ENCODE peak calls at places on chromosomes 16 and 17, in five cellular contexts. V, U, P, C and T are unnamed samples.

GRCh38 chr16:30774367-30775130 is 12.4 kb downstream of the RNF40 start:
- DNase-seq in V (no peak), C (no peak), U (no peak), P (no peak), T (no peak)

GRCh38 chr17:9824094-9824493 is 1.6 kb upstream of the GLP2R start:
- DNase-seq in C (no peak), V (no peak), U (no peak), P (no peak), T (no peak)

GRCh38 chr16:67552476-67552875 is 9.8 kb upstream of the CTCF start:
- DNase-seq in V (no peak), P (no peak), C (peak; percentile 29), U (no peak), T (peak; percentile 45)

GRCh38 chr17:31490991-31491793 is 99.7 kb downstream of the RAB11FIP4 start:
- DNase-seq in P (peak; percentile 30), V (no peak), C (no peak), U (no peak), T (peak; percentile 1)

GRCh38 chr17:82234211-82235055 is 5.6 kb downstream of the SLC16A3 start:
- DNase-seq in V (no peak), C (no peak), U (no peak), P (no peak), T (peak; percentile 13)

GRCh38 chr16:84484579-84485254 is 19.7 kb downstream of the MEAK7 start:
- DNase-seq in P (peak; percentile 21), C (peak; percentile 36), V (peak; percentile 62), U (peak; percentile 78), T (no peak)

GRCh38 chr17:80925668-80926067 is 66.0 kb upstream of the CHMP6 start:
- DNase-seq in U (no peak), V (no peak), C (no peak), P (no peak), T (no peak)

GRCh38 chr16:23670137-23670776 is 8.4 kb upstream of the PLK1 start:
- DNase-seq in C (no peak), U (peak; percentile 61), P (no peak), V (peak; percentile 91), T (no peak)

GRCh38 chr17:69575346-69575761 is 160.9 kb downstream of the MAP2K6 start:
- DNase-seq in P (no peak), V (peak; percentile 61), U (peak; percentile 87), C (no peak), T (no peak)

GRCh38 chr17:78748730-78749317 is 33.2 kb downstream of the CYTH1 start:
- DNase-seq in U (peak; percentile 54), V (peak; percentile 62), P (peak; percentile 99), C (no peak), T (peak; percentile 97)

GRCh38 chr17:4950075-4950756 is 703 bp upstream of the ENO3 start:
- DNase-seq in U (no peak), P (no peak), V (peak; percentile 57), C (peak; percentile 72), T (no peak)

GRCh38 chr17:15967706-15968399 is 22.9 kb downstream of the ADORA2B start:
- DNase-seq in P (no peak), V (peak; percentile 51), U (no peak), C (no peak), T (no peak)

GRCh38 chr16:64412578-64413280 is 709.1 kb downstream of the CDH11 start:
- DNase-seq in U (peak; percentile 12), P (no peak), V (no peak), C (no peak), T (no peak)

GRCh38 chr16:79505344-79505743 is 95.2 kb downstream of the MAF start:
- DNase-seq in C (no peak), P (no peak), U (no peak), V (no peak), T (no peak)

GRCh38 chr17:725746-726145 is 6.7 kb upstream of the TLCD3A start:
- DNase-seq in V (no peak), C (peak; percentile 47), U (no peak), P (no peak), T (no peak)

GRCh38 chr16:28923652-28924398 is 1.2 kb downstream of the RABEP2 start:
- DNase-seq in P (no peak), C (no peak), V (no peak), U (no peak), T (no peak)

GRCh38 chr16:86942469-86943175 is 364.3 kb downstream of the FOXL1 start:
- DNase-seq in U (no peak), C (no peak), V (peak; percentile 65), P (no peak), T (no peak)

GRCh38 chr17:78826836-78827509 is 13.6 kb downstream of the USP36 start:
- DNase-seq in P (no peak), C (no peak), U (no peak), V (no peak), T (peak; percentile 56)

GRCh38 chr16:73771676-73772075 is 524.9 kb upstream of the PSMD7 start:
- DNase-seq in P (no peak), U (peak; percentile 6), V (no peak), C (no peak), T (no peak)

GRCh38 chr16:27169511-27170071 is 33.7 kb upstream of the KDM8 start:
- DNase-seq in C (peak; percentile 13), U (peak; percentile 95), P (peak; percentile 38), V (peak; percentile 71), T (peak; percentile 79)

GRCh38 chr17:78159575-78160158 is 8.7 kb upstream of the SYNGR2 start:
- DNase-seq in V (no peak), U (peak; percentile 77), P (peak; percentile 92), C (no peak), T (peak; percentile 27)

GRCh38 chr17:31487063-31487647 is 95.7 kb downstream of the RAB11FIP4 start:
- DNase-seq in V (no peak), C (no peak), P (no peak), U (no peak), T (no peak)

GRCh38 chr17:50219345-50219744 is 17.9 kb upstream of the COL1A1 start:
- DNase-seq in U (peak; percentile 82), P (no peak), V (no peak), C (no peak), T (no peak)

GRCh38 chr17:79945591-79946255 is 89.9 kb downstream of the TBC1D16 start:
- DNase-seq in U (no peak), P (no peak), V (no peak), C (no peak), T (no peak)

GRCh38 chr17:43881176-43881575 is 26.2 kb downstream of the MPP2 start:
- DNase-seq in U (no peak), P (no peak), C (no peak), V (no peak), T (no peak)

GRCh38 chr16:73951541-73951940 is 345.1 kb upstream of the PSMD7 start:
- DNase-seq in U (peak; percentile 0), C (peak; percentile 21), P (no peak), V (no peak), T (no peak)